ENCODE peak calls at places on chromosomes 7 and 10, in four cellular contexts. B is SK-N-SH, N is HCT116, H is K562. P is an unnamed sample. For H3K4me1, the result is how much of the 10 kb centered on the place peaks cover.

GRCh38 chr10:22719406-22720042 is 5.1 kb upstream of the PIP4K2A start:
- DNase-seq in B (no peak), N (no peak), H (no peak), P (no peak)

GRCh38 chr10:78416031-78416800 is 382.6 kb downstream of the RPS24 start:
- DNase-seq in B (no peak), N (no peak), H (no peak), P (no peak)

GRCh38 chr7:135208417-135208793 is 2.9 kb downstream of the WDR91 start:
- DNase-seq in B (no peak), N (no peak), H (no peak), P (no peak)

GRCh38 chr7:18356195-18356645 is 139.3 kb upstream of the HDAC9 start:
- DNase-seq in B (peak), N (peak), H (peak), P (no peak)

GRCh38 chr7:681551-682307 is 44.8 kb upstream of the DNAAF5 start:
- DNase-seq in B (no peak), N (no peak), H (no peak), P (no peak)

GRCh38 chr10:117666965-117667364 is 124.4 kb downstream of the EMX2 start:
- DNase-seq in B (no peak), N (no peak), H (no peak), P (no peak)

GRCh38 chr7:75611557-75612178 is 119.5 kb downstream of the SPDYE5 start:
- DNase-seq in B (no peak), N (no peak), H (no peak), P (no peak)

GRCh38 chr10:61471491-61471890 is 18.3 kb upstream of the TMEM26 start:
- DNase-seq in B (no peak), N (no peak), H (no peak), P (no peak)

GRCh38 chr10:121459765-121460453 is 138.3 kb downstream of the FGFR2 start:
- DNase-seq in B (no peak), N (no peak), H (no peak), P (no peak)

GRCh38 chr7:39353615-39354376 is 212.4 kb upstream of the YAE1 start:
- DNase-seq in B (peak), N (no peak), H (no peak), P (no peak)

GRCh38 chr7:102287465-102288146 is 938 bp downstream of the SH2B2 start:
- DNase-seq in B (peak), N (no peak), H (no peak), P (no peak)

GRCh38 chr10:31457858-31458257 is 138.8 kb downstream of the ZEB1 start:
- DNase-seq in B (no peak), N (no peak), H (no peak), P (no peak)

GRCh38 chr10:395665-396064 is 260.4 kb downstream of the ZMYND11 start:
- DNase-seq in B (no peak), N (no peak), H (no peak), P (no peak)
- H3K27ac ChIP-seq in B (no peak), N (no peak), H (no peak), P (no peak)

GRCh38 chr7:2403718-2404648 is 572 bp downstream of the CHST12 start:
- DNase-seq in B (peak), N (no peak), H (peak), P (no peak)
- TF ChIP-seq YY1 in B (peak), N (no peak), H (no peak), P (no peak)

DNA sequence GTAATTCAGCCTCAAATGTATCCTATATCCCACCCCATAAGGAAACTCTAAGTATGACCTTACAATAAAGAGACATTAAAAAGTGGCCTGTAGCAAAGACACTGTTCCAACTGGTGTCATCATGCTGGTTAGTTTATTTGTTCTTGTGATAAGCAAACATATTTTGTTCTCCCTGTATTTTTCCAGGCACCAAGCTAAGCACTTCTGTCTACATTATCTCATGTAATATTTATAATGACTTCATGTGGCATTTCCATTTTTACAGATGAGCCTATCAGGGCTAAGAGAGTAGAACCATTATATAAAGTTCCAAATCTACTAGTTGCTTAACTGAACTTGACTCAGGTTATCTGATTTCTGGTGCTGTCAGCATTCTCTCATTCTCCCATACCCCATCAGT is 450.3 kb downstream of the NEBL start:
- DNase-seq in B (no peak), N (no peak), H (no peak), P (no peak)
- H3K4me1 ChIP-seq in B (under half), N (under half), H (under half), P (under half)

GRCh38 chr7:155227788-155228458 is 69.8 kb upstream of the INSIG1 start:
- DNase-seq in B (peak), N (no peak), H (no peak), P (no peak)

GRCh38 chr7:155229548-155230168 is 68.0 kb upstream of the INSIG1 start:
- DNase-seq in B (no peak), N (no peak), H (no peak), P (no peak)

GRCh38 chr7:155227004-155227787 is 70.5 kb upstream of the INSIG1 start:
- DNase-seq in B (peak), N (no peak), H (no peak), P (no peak)

GRCh38 chr7:155228894-155229293 is 68.8 kb upstream of the INSIG1 start:
- DNase-seq in B (no peak), N (no peak), H (no peak), P (no peak)

GRCh38 chr7:155228459-155228845 is 69.2 kb upstream of the INSIG1 start:
- DNase-seq in B (no peak), N (no peak), H (no peak), P (no peak)
- H3K27ac ChIP-seq in B (no peak), N (no peak), H (no peak), P (no peak)

DNA sequence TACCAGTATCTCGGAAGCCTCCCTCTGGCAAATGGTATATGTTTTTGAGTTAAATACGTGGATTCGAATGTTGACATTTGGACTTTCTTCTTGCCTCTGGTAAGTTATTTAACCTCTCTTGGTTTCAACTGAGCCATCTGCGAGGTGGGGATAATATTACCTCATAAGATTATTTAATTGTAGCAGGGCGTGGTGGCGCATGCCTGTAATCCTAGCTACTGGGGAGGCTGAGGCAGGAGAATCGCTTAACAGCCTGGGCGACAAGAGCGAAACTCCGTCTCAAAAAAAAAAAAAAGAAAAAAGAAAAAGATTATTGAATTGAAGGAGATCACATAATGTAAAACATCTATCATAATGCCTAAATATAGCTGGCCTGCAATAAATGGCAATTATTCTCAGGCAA is 396 bp upstream of the TAF5 start:
- DNase-seq in B (peak), N (no peak), H (no peak), P (no peak)
- TF ChIP-seq YY1 in B (no peak), N (no peak), H (no peak), P (no peak)

GRCh38 chr10:86436963-86437362 is 70.4 kb upstream of the GRID1 start:
- DNase-seq in B (no peak), N (no peak), H (no peak), P (no peak)
- H3K4me1 ChIP-seq in B (under half), N (under half), H (under half), P (under half)

GRCh38 chr7:113087278-113087998 is 811 bp upstream of the GPR85 start:
- DNase-seq in B (peak), N (no peak), H (peak), P (no peak)
- H3K27ac ChIP-seq in B (peak), N (no peak), H (peak), P (no peak)

DNA sequence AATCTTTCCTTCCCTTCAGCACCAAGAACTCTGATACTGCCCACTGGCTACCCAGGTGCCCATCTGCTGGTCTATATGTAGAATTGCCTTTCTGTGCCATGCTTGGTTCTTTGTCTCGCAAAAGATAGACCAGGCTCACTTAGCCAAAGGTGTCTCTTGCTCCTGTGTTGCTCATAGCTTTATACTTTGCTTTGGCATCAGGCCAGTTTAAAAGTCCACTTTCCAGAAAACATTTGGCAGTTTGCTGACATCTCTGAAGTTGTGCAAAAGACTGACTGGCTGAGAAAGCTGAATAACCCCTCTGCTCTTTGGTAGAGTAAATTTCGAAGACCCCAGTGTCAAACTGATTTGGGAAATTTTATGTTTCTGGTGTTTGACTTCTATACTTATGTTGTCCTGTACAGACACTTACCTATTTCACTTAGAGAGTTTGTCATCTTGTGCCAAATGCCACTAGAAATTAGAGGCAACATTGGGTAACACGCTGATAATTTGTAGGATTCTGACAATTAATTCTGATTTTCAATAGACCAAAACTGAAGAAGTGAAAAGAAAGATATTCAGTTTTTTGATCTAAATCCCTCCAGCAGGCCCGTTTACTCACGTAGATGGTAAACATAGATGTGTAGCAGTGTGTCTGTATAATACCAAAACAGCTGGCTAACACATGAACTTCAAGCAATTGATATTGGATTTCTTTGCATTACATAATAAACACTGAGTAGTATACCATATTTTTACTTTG is 91.1 kb downstream of the CPED1 start:
- DNase-seq in B (no peak), N (no peak), H (no peak), P (no peak)
- TF ChIP-seq YY1 in B (no peak), N (no peak), H (no peak), P (no peak)

DNA sequence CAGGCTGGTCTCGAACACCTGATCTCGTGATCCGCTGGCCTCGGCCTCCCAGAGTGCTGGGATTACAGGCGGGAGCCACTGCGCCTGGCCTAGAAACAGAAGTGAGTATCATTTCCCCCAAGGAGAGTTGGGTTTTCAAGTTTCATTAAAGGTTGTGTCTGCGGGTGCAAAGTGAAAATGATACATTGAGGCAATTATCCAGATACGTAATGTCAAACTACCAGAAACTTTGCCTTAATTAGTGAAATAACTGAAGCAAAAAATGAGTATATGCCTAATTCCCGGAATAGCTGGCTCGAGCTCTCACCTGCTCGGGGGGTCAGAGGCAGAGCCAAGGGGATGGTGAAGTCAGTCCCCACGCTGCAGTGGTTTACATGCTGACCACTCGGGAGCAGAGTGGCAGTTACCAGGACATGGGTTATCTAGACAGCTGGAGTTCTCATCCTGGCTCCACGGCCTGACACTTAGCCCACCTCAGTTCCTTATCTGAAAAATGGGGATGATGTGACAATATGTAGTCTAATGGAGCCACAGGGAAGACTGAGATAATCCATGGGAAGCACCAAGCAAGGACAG is 25.5 kb downstream of the CHST15 start:
- DNase-seq in B (no peak), N (no peak), H (no peak), P (no peak)
- H3K4me1 ChIP-seq in B (under half), N (under half), H (under half), P (under half)

P was measured in GM12878.